ENCODE peak calls at places on chromosomes 11 and 22, in eight cellular contexts. V, L, U, S, G, Y, I and J are unnamed samples.

GRCh38 chr11:76772100-76772782 is 10.9 kb upstream of the TSKU start:
- DNase-seq in V (no peak), L (no peak), U (peak; percentile 50), S (no peak), G (no peak), Y (peak; percentile 16), I (peak; percentile 50), J (peak; percentile 84)

GRCh38 chr11:33445761-33446161 is 188.6 kb downstream of the HIPK3 start:
- DNase-seq in V (no peak), L (no peak), U (peak; percentile 70), S (no peak), G (no peak), Y (peak; percentile 85), I (no peak), J (no peak)

GRCh38 chr11:116042125-116042524 is 537.9 kb upstream of the CADM1 start:
- DNase-seq in V (no peak), L (no peak), U (no peak), S (no peak), G (no peak), Y (no peak), I (no peak), J (no peak)

GRCh38 chr11:12157241-12157661 is 46.9 kb downstream of the MICAL2 start:
- DNase-seq in V (peak; percentile 87), L (no peak), U (peak; percentile 84), S (no peak), G (no peak), Y (peak; percentile 92), I (peak; percentile 94), J (peak; percentile 74)

GRCh38 chr22:46336119-46337078 is 885 bp downstream of the TRMU start:
- DNase-seq in V (peak; percentile 11), L (peak; percentile 65), U (peak; percentile 8), S (no peak), G (peak; percentile 70), Y (no peak), I (peak; percentile 2), J (peak; percentile 21)

GRCh38 chr22:24526191-24526590 is 28.7 kb downstream of the GUCD1 start:
- DNase-seq in V (no peak), L (no peak), U (peak; percentile 17), S (no peak), G (no peak), Y (no peak), I (no peak), J (no peak)

GRCh38 chr11:35893796-35894475 is 49.9 kb upstream of the LDLRAD3 start:
- DNase-seq in V (peak; percentile 11), L (peak; percentile 68), U (peak; percentile 35), S (no peak), G (no peak), Y (peak; percentile 11), I (peak; percentile 66), J (peak; percentile 43)

GRCh38 chr22:25054943-25055511 is 102.5 kb downstream of the KIAA1671 start:
- DNase-seq in V (no peak), L (no peak), U (no peak), S (peak; percentile 57), G (no peak), Y (no peak), I (no peak), J (no peak)

GRCh38 chr22:35651085-35651484 is 2.8 kb downstream of the APOL6 start:
- DNase-seq in V (no peak), L (no peak), U (no peak), S (no peak), G (no peak), Y (no peak), I (no peak), J (no peak)

GRCh38 chr11:33984682-33985389 is 66.7 kb upstream of the CAPRIN1 start:
- DNase-seq in V (peak; percentile 6), L (no peak), U (no peak), S (no peak), G (no peak), Y (no peak), I (peak; percentile 4), J (no peak)

GRCh38 chr11:14748093-14748492 is 104.5 kb downstream of the PDE3B start:
- DNase-seq in V (no peak), L (no peak), U (no peak), S (no peak), G (no peak), Y (no peak), I (peak; percentile 12), J (no peak)

GRCh38 chr11:5007561-5007960 is 12.9 kb downstream of the OR51L1 start:
- DNase-seq in V (no peak), L (no peak), U (no peak), S (no peak), G (no peak), Y (peak; percentile 0), I (no peak), J (no peak)

GRCh38 chr11:6251990-6252473 is 7.6 kb upstream of the CCKBR start:
- DNase-seq in V (peak; percentile 73), L (no peak), U (peak; percentile 85), S (no peak), G (no peak), Y (no peak), I (peak; percentile 61), J (peak; percentile 99)

DNA sequence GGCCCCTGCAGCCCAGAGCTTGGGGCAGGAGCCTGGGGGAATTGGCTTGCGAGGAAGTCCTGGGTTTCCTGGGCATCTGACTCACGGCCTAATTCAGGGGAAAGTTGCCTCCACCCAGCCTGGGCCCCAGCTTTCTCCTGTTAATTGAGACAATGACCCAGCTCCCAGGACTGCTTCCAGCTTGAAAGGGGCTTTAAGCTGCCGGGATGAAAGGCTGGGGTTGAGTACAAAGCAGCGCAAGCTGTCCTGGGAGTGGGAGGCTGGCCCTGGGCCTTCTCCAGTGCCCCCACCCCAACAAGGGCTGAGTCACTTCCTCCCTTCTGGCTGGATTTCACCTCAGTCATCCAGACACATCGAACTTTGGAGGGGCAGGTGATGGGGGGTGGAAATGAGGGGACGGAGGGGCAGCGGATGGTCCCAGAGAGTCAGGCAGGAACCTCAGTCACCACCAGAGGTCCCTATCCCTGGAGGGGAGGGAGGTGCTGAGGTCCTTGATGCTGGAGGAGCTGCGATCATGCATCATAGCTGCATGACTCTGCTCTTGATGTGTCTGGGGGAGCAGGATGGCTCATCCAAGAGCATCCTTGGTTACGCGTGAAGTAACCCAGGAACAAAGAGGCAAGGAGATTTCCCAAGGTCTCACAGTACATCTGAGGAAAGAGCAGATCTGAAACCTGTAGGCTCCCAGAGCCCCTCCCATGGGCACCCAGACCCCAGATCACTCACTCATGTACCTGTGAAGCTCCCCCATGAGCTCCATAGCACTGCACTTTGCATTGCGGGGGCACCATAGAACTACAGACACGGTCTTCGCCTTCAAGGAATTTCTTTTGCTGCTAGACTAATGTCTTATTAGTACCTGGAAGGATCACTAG is 30.0 kb upstream of the OAF start:
- DNase-seq in V (peak; percentile 56), L (peak; percentile 39), U (peak; percentile 90), S (no peak), G (peak; percentile 86), Y (peak; percentile 31), I (peak; percentile 19), J (peak; percentile 30)
- TF ChIP-seq CTCF in V (peak; percentile 43), L (no peak), U (peak; percentile 49), S (peak; percentile 25), G (peak; percentile 43), Y (peak; percentile 15), I (peak; percentile 17), J (peak; percentile 35)

GRCh38 chr11:130740819-130741218 is 175.5 kb downstream of the SNX19 start:
- DNase-seq in V (peak; percentile 38), L (no peak), U (peak; percentile 33), S (no peak), G (no peak), Y (peak; percentile 22), I (peak; percentile 55), J (peak; percentile 25)

GRCh38 chr11:130737866-130738431 is 178.3 kb downstream of the SNX19 start:
- DNase-seq in V (peak; percentile 83), L (peak; percentile 65), U (peak; percentile 89), S (no peak), G (no peak), Y (peak; percentile 77), I (peak; percentile 77), J (peak; percentile 54)

GRCh38 chr11:130738618-130739017 is 177.7 kb downstream of the SNX19 start:
- DNase-seq in V (no peak), L (no peak), U (peak; percentile 66), S (no peak), G (no peak), Y (peak; percentile 42), I (peak; percentile 41), J (peak; percentile 37)

GRCh38 chr11:130732476-130732875 is 183.8 kb downstream of the SNX19 start:
- DNase-seq in V (no peak), L (no peak), U (peak; percentile 37), S (no peak), G (no peak), Y (no peak), I (no peak), J (no peak)

GRCh38 chr11:130737041-130737830 is 179.0 kb downstream of the SNX19 start:
- DNase-seq in V (peak; percentile 13), L (no peak), U (no peak), S (no peak), G (no peak), Y (no peak), I (no peak), J (no peak)
- H3K4me3 ChIP-seq in V (no peak overlapping the region), L (no peak overlapping the region), U (no peak overlapping the region), S (no peak overlapping the region), G (no peak overlapping the region), Y (no peak overlapping the region), I (no peak overlapping the region), J (no peak overlapping the region)

GRCh38 chr11:46391578-46392420 is at the start of gene CHRM4:
- DNase-seq in V (peak; percentile 39), L (no peak), U (peak; percentile 45), S (no peak), G (peak; percentile 77), Y (no peak), I (peak; percentile 24), J (peak; percentile 64)
- TF ChIP-seq CTCF in V (peak; percentile 3), L (no peak), U (peak; percentile 55), S (no peak), G (peak; percentile 61), Y (peak; percentile 12), I (peak; percentile 36), J (peak; percentile 46)

DNA sequence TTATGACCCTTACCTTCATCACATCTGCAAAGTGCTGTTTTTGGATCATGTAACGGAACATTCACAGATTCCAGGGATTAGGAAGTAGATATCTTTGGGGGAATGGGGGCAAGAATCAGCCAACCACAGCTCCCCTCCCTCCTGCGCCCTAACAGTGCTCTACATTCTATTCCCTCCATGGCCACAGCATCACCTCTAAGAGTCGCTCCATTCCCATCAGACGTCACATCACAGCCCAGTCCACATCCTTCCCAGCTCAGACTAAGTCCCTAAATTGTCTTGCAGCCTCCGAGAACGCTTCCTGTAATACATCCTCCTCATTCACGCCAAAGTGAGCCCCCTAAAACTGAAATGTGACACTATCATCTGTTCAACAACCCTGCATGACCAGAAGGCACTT is 5.9 kb downstream of the SCGB1D1 start:
- DNase-seq in V (no peak), L (no peak), U (no peak), S (no peak), G (peak; percentile 16), Y (no peak), I (no peak), J (no peak)
- H3K4me3 ChIP-seq in V (no peak overlapping the region), L (no peak overlapping the region), U (no peak overlapping the region), S (no peak overlapping the region), G (no peak overlapping the region), Y (no peak overlapping the region), I (no peak overlapping the region), J (no peak overlapping the region)

DNA sequence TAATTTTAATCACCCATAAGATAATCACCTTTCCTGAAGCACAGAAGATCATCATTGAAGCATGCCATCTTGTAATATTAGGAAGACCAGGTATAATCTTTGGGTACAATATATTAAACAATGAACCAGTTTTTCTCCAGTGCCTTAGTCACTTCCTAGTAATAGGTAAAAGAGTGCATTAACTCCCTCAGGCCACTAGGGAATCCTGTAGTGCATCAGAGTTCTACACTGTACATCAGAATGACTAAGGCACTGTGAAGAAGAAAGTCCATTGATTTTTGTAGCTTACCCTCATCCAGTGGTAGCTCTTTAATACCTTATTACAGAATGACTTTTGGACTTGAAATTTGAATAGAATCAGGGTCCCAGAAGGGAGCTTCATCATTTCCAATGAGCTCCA is 4.5 kb downstream of the C11orf87 start:
- DNase-seq in V (peak; percentile 3), L (no peak), U (no peak), S (no peak), G (peak; percentile 23), Y (no peak), I (no peak), J (no peak)
- TF ChIP-seq CTCF in V (peak; percentile 41), L (no peak), U (peak; percentile 21), S (no peak), G (peak; percentile 47), Y (peak; percentile 40), I (peak; percentile 7), J (peak; percentile 21)